ENCODE peak calls at places on chromosome 5, in four cellular contexts. One of them, this sample, is unnamed.
A peak's percentile ranks its signal among the peaks of the same experiment; 100 is the strongest.

GRCh38 chr5:123776761-123777160 is 264.8 kb downstream of the CSNK1G3 start:
- DNase-seq in prostate gland: no peak
- DNase-seq in stomach: no peak
- DNase-seq in HFF-Myc: no peak
- DNase-seq in this sample: peak; percentile 26

GRCh38 chr5:39137391-39138181 is 63.4 kb upstream of the RICTOR start:
- DNase-seq in prostate gland: no peak
- DNase-seq in stomach: no peak
- DNase-seq in HFF-Myc: no peak
- DNase-seq in this sample: no peak

GRCh38 chr5:16574789-16575785 is 41.7 kb downstream of the RETREG1 start:
- DNase-seq in prostate gland: no peak
- DNase-seq in stomach: no peak
- DNase-seq in HFF-Myc: no peak
- DNase-seq in this sample: peak; percentile 40

GRCh38 chr5:36156124-36156601 is 4.3 kb downstream of the SKP2 start:
- DNase-seq in prostate gland: no peak
- DNase-seq in HFF-Myc: peak; percentile 25
- DNase-seq in stomach: no peak
- DNase-seq in this sample: peak; percentile 91

GRCh38 chr5:21826884-21827283 is 1026.3 kb downstream of the CDH12 start:
- DNase-seq in stomach: no peak
- DNase-seq in prostate gland: no peak
- DNase-seq in HFF-Myc: no peak
- DNase-seq in this sample: no peak

GRCh38 chr5:98599016-98599415 is 174.4 kb upstream of the RGMB start:
- DNase-seq in HFF-Myc: no peak
- DNase-seq in prostate gland: no peak
- DNase-seq in stomach: no peak
- DNase-seq in this sample: peak; percentile 47

GRCh38 chr5:75567710-75568109 is 43.5 kb upstream of the ANKDD1B start:
- DNase-seq in stomach: no peak
- DNase-seq in HFF-Myc: no peak
- DNase-seq in prostate gland: no peak
- DNase-seq in this sample: peak; percentile 65

GRCh38 chr5:136686192-136686872 is 321.0 kb upstream of the TRPC7 start:
- DNase-seq in HFF-Myc: peak; percentile 10
- DNase-seq in prostate gland: no peak
- DNase-seq in stomach: no peak
- DNase-seq in this sample: peak; percentile 73

GRCh38 chr5:169731221-169731620 is 94.1 kb downstream of the DOCK2 start:
- DNase-seq in prostate gland: no peak
- DNase-seq in stomach: no peak
- DNase-seq in HFF-Myc: no peak
- DNase-seq in this sample: no peak

GRCh38 chr5:148697177-148697820 is 43.0 kb upstream of the HTR4 start:
- DNase-seq in HFF-Myc: no peak
- DNase-seq in stomach: no peak
- DNase-seq in prostate gland: no peak
- DNase-seq in this sample: peak; percentile 17

GRCh38 chr5:173858025-173858674 is 30.0 kb upstream of the CPEB4 start:
- DNase-seq in stomach: no peak
- DNase-seq in HFF-Myc: no peak
- DNase-seq in prostate gland: no peak
- DNase-seq in this sample: peak; percentile 11

GRCh38 chr5:122500245-122501086 is 188.4 kb downstream of the SNCAIP start:
- DNase-seq in stomach: no peak
- DNase-seq in HFF-Myc: peak; percentile 47
- DNase-seq in prostate gland: no peak
- DNase-seq in this sample: peak; percentile 65

GRCh38 chr5:155189476-155189875 is 175.9 kb downstream of the KIF4B start:
- DNase-seq in prostate gland: no peak
- DNase-seq in stomach: no peak
- DNase-seq in HFF-Myc: no peak
- DNase-seq in this sample: no peak

GRCh38 chr5:148482697-148483462 is 99.1 kb downstream of the FBXO38 start:
- DNase-seq in HFF-Myc: no peak
- DNase-seq in stomach: peak; percentile 58
- DNase-seq in prostate gland: no peak
- DNase-seq in this sample: peak; percentile 57

GRCh38 chr5:158198636-158199035 is 339.7 kb upstream of the CLINT1 start:
- DNase-seq in stomach: no peak
- DNase-seq in HFF-Myc: no peak
- DNase-seq in prostate gland: no peak
- DNase-seq in this sample: no peak

GRCh38 chr5:103648086-103648485 is 85.5 kb upstream of the NUDT12 start:
- DNase-seq in prostate gland: no peak
- DNase-seq in HFF-Myc: no peak
- DNase-seq in stomach: no peak
- DNase-seq in this sample: no peak

GRCh38 chr5:66717455-66718373 is 121.5 kb downstream of the MAST4 start:
- DNase-seq in prostate gland: no peak
- DNase-seq in HFF-Myc: no peak
- DNase-seq in stomach: no peak
- DNase-seq in this sample: no peak

GRCh38 chr5:75325242-75325641 is 11.8 kb upstream of the HMGCR start:
- DNase-seq in HFF-Myc: no peak
- DNase-seq in stomach: no peak
- DNase-seq in prostate gland: no peak
- DNase-seq in this sample: no peak

GRCh38 chr5:14695152-14695551 is 30.6 kb downstream of the OTULIN start:
- DNase-seq in HFF-Myc: no peak
- DNase-seq in stomach: no peak
- DNase-seq in prostate gland: no peak
- DNase-seq in this sample: no peak
- TF ChIP-seq CTCF in HFF-Myc: no peak
- TF ChIP-seq CTCF in stomach: no peak
- TF ChIP-seq CTCF in prostate gland: no peak
- TF ChIP-seq CTCF in this sample: no peak

GRCh38 chr5:1175015-1175414 is 26.4 kb upstream of the SLC6A19 start:
- DNase-seq in HFF-Myc: no peak
- DNase-seq in stomach: no peak
- DNase-seq in prostate gland: no peak
- DNase-seq in this sample: no peak

GRCh38 chr5:1175801-1176472 is 25.5 kb upstream of the SLC6A19 start:
- DNase-seq in stomach: no peak
- DNase-seq in prostate gland: no peak
- DNase-seq in HFF-Myc: no peak
- DNase-seq in this sample: no peak

GRCh38 chr5:1172670-1173404 is 28.6 kb upstream of the SLC6A19 start:
- DNase-seq in stomach: no peak
- DNase-seq in HFF-Myc: no peak
- DNase-seq in prostate gland: no peak
- DNase-seq in this sample: no peak

GRCh38 chr5:1173485-1174070 is 27.8 kb upstream of the SLC6A19 start:
- DNase-seq in stomach: no peak
- DNase-seq in prostate gland: no peak
- DNase-seq in HFF-Myc: no peak
- DNase-seq in this sample: no peak

DNA sequence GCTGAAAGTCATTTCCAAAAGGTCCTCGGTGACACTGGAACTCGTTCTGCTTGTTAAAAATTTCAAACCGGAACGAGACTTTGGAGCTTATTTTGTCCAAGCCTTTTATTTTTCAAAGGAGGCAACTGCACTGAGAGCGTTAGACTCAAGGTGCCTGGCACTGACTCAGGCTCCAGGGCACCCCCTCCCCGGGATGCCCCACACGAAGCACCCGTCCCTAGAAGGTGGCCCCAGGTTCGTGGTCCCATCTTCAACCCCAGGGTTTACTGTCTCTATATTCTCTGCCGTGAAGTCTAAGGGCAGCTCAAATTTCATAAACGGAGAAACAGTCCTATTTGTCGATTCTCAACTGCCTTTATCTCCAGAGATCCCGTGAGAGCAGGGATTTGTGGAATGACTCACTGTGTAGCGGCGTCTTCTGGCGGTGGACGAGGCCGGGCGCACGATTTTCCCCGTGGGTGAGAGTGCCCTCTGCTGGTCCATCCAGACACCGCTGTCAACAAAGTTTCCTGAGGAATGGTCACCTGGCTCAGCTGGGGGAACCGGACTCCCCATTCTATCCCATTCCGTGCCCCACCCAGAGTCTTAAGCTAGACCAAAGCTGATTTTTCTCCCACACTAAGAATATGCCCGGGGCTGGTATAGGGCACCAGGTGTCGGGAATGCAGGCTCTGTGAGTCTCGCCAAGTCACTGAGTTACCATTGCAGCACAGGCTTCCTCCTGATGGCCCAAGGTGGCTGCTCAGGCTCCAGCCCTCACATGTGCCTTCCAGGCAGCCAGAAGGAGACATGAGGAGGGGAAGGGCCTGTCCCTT is 27.1 kb upstream of the SLC6A19 start:
- DNase-seq in stomach: peak; percentile 75
- DNase-seq in HFF-Myc: peak; percentile 47
- DNase-seq in prostate gland: peak; percentile 61
- DNase-seq in this sample: peak; percentile 88
- H3K4me3 ChIP-seq in stomach: no peak overlapping the region
- H3K4me3 ChIP-seq in HFF-Myc: no peak overlapping the region
- H3K4me3 ChIP-seq in prostate gland: no peak overlapping the region
- H3K4me3 ChIP-seq in this sample: no peak overlapping the region

GRCh38 chr5:54518146-54519082 is 855 bp downstream of the SNX18 start:
- DNase-seq in stomach: peak; percentile 70
- DNase-seq in prostate gland: peak; percentile 27
- DNase-seq in HFF-Myc: no peak
- DNase-seq in this sample: no peak
- TF ChIP-seq CTCF in stomach: no peak
- TF ChIP-seq CTCF in prostate gland: no peak
- TF ChIP-seq CTCF in HFF-Myc: no peak
- TF ChIP-seq CTCF in this sample: peak; percentile 8

DNA sequence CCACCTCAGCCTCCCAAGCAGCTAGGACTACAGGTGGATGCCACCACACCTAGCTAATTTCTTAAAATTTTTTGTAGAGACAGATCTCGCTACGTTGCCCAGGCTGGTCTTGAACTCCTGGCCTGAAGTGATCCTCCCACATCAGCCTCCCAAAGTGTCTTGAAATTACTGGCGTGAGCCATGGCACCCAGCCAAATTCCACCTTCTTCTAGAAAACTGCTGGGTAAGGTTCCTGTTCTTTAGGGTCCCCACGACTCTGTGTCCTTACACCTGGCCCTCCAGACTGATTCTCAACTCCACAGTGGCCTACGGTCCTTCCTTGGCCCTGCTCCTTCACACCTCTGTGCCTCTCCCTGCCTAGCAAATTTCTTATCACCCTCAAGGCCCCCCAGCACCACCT is 1.9 kb downstream of the MAPK9 start:
- DNase-seq in stomach: no peak
- DNase-seq in prostate gland: no peak
- DNase-seq in HFF-Myc: no peak
- DNase-seq in this sample: no peak
- H3K4me3 ChIP-seq in stomach: no peak overlapping the region
- H3K4me3 ChIP-seq in prostate gland: no peak overlapping the region
- H3K4me3 ChIP-seq in HFF-Myc: no peak overlapping the region
- H3K4me3 ChIP-seq in this sample: no peak overlapping the region

GRCh38 chr5:14326035-14326909 is 183.1 kb downstream of the TRIO start:
- DNase-seq in HFF-Myc: no peak
- DNase-seq in stomach: no peak
- DNase-seq in prostate gland: no peak
- DNase-seq in this sample: no peak
- TF ChIP-seq CTCF in HFF-Myc: peak; percentile 20
- TF ChIP-seq CTCF in stomach: no peak
- TF ChIP-seq CTCF in prostate gland: no peak
- TF ChIP-seq CTCF in this sample: peak; percentile 41

GRCh38 chr5:59358497-59358896 is 535.0 kb downstream of the PDE4D start:
- DNase-seq in prostate gland: no peak
- DNase-seq in stomach: no peak
- DNase-seq in HFF-Myc: no peak
- DNase-seq in this sample: peak; percentile 94
- H3K4me3 ChIP-seq in prostate gland: no peak overlapping the region
- H3K4me3 ChIP-seq in stomach: no peak overlapping the region
- H3K4me3 ChIP-seq in HFF-Myc: no peak overlapping the region
- H3K4me3 ChIP-seq in this sample: no peak overlapping the region

This sample was measured in fibroblast of villous mesenchyme.